ENCODE peak calls at places on chromosomes 16 and 17, in four cellular contexts. A is CD4-positive, alpha-beta memory T cell; B is CD4-positive, CD25-positive, alpha-beta regulatory T cell; L is GM23248. V is an unnamed sample. For H3K9me3 and H3K36me3, the result is how much of the 10 kb centered on the place peaks cover.

GRCh38 chr17:38864636-38865398 is 5.0 kb upstream of the LASP1 start:
- DNase-seq in A (no peak), B (no peak), L (peak), V (no peak)

GRCh38 chr17:980406-981291 is 1.1 kb upstream of the NXN start:
- DNase-seq in A (peak), B (peak), L (peak), V (peak)

GRCh38 chr17:76688165-76688622 is 22.6 kb downstream of the MXRA7 start:
- DNase-seq in A (no peak), B (no peak), L (peak), V (no peak)

GRCh38 chr17:37092041-37092440 is 143.3 kb downstream of the AATF start:
- DNase-seq in A (no peak), B (no peak), L (no peak), V (no peak)

GRCh38 chr17:68433911-68434503 is 23.3 kb downstream of the WIPI1 start:
- DNase-seq in A (no peak), B (no peak), L (no peak), V (no peak)

GRCh38 chr16:2224183-2224486 is 744 bp downstream of the E4F1 start:
- DNase-seq in A (peak), B (no peak), L (no peak), V (no peak)

GRCh38 chr16:54933281-54934150 is 2.9 kb downstream of the IRX5 start:
- DNase-seq in A (no peak), B (no peak), L (peak), V (peak)

GRCh38 chr17:55386931-55387330 is 34.7 kb downstream of the MMD start:
- DNase-seq in A (no peak), B (no peak), L (no peak), V (no peak)

GRCh38 chr17:46092996-46093395 is 93.9 kb downstream of the STH start:
- DNase-seq in A (no peak), B (no peak), L (peak), V (no peak)

GRCh38 chr17:62923515-62924150 is 42.4 kb upstream of the TANC2 start:
- DNase-seq in A (no peak), B (no peak), L (no peak), V (no peak)

DNA sequence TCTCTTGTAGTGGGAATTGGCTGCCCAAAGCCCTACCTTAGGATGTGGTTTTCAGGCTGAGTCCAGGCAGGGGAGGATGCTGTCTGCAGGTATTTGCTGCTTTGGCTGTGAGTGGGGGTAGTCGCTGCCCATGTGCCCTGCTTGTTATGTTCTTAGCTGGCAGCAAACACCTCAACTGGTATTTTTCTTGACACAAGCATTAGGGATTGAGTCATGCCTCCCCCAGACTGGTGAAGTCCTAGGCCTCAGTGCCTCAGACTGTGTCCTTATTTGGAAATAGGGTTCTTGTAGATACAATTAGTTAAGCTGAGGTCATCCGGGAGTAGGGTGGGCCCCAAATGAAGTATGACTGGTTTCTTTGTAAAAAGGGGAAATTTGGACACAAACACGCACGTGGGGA is 808.3 kb upstream of the EEF2KMT start:
- DNase-seq in A (no peak), B (no peak), L (no peak), V (no peak)
- H3K9me3 ChIP-seq in A (under half), B (under half), L (under half), V (under half)

DNA sequence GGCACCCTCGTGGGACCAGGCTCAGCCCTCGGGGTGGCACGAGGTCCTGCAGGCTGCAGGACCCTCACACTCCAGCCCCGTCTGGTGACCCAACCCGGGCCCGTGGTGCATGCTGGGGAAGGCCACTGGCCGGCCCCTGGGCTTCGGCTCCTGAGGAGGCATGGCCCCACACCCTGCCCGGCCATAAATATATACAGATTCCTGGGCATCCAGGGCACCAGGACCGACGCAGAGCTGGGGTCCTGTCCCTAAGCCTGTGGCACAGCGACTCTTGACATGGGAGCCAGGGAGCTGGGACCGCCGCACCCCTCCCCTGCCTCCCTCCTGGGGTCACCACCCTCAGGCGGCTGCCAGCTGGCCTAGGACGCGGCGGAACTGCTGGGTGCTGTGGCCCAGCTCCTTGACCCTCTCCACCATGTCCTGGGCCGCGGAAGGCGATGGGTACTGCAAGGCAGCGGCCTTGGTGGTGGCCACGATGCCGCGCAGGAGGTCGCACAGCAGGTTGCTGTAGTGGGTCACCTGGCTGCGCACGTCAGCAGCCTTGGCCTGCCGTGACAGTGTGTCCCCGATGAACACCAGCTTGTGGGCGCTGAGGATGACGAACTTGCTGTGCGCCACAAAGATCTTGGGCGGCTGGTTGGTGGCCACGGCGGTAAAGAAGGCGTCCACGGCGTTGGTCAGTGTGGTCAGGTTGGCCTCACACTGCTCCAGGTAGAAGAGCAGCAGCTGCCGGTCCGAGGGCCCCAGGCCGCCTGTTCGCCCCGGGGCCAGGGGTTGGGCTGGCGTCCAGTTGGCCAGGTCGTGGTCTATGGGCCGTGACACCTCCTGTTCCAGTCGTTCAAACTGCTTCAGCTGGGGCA is 10.6 kb downstream of the CTRB1 start:
- DNase-seq in A (no peak), B (no peak), L (no peak), V (no peak)
- H3K36me3 ChIP-seq in A (under half), B (under half), L (under half), V (under half)

DNA sequence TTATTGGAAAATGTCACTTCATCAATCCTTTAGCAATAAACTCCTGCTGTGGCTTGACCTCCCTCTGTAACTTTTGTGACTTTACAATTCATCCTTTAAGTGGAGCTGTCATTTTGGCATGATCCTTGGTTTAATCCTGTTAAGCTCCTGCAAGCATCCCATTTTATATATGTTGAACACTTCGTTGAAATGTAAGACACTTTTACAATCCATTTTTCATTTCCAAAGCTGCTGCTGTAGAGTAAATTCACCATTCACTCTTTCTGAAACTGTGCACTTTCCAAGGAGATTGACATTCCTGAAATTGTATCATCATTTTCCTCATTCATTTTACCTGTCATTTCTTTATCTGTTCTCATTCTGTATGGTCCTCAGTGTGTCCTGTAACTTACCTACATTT is 1003.2 kb upstream of the GOT2 start:
- DNase-seq in A (no peak), B (no peak), L (no peak), V (no peak)
- H3K9me3 ChIP-seq in A (under half), B (under half), L (under half), V (under half)

GRCh38 chr17:57655564-57655963 is 89.5 kb downstream of the CCDC182 start:
- DNase-seq in A (no peak), B (no peak), L (no peak), V (no peak)
- H3K36me3 ChIP-seq in A (under half), B (under half), L (under half), V (under half)

GRCh38 chr17:60493847-60494321 is 32.2 kb downstream of the APPBP2 start:
- DNase-seq in A (no peak), B (no peak), L (peak), V (no peak)
- H3K9me3 ChIP-seq in A (under half), B (under half), L (under half), V (under half)

DNA sequence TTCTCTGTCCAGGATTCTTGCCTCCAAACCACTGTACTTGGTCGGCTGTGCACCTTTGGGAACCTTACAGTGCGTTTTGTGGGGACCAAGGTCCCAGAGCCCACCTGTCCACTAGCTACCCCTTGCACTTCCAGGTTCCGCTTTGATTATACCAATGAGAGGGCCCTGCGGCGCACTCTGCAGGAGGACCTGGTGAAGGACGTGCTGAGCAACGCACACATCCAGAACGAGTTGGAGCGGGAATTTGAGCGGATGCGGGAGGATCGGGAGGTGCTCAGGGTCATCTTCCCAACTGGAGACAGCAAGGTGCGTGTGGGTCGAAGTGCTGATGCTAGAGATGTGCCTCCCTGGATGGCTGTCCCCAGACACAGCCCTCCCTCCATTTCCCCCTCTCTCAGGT is 18.8 kb downstream of the POLR2A start:
- DNase-seq in A (no peak), B (no peak), L (peak), V (no peak)
- H3K36me3 ChIP-seq in A (half or more), B (half or more), L (half or more), V (under half)